ENCODE peak calls at places on chromosome 18, in ten cellular contexts. One of them, this sample, is unnamed. For H3K27me3, the result is how much of the 10 kb centered on the place peaks cover.

GRCh38 chr18:57352761-57353136 is 392 bp downstream of the ST8SIA3 start:
- DNase-seq in transverse colon: no peak
- DNase-seq in ascending aorta: no peak
- DNase-seq in neuronal stem cell: peak
- DNase-seq in foreskin keratinocyte: no peak
- DNase-seq in CD8-positive, alpha-beta memory T cell: no peak
- DNase-seq in IMR-90: no peak
- DNase-seq in HCT116: no peak
- DNase-seq in right lobe of liver: no peak
- DNase-seq in AG04450: no peak
- DNase-seq in this sample: no peak

GRCh38 chr18:45106331-45106774 is 425.7 kb downstream of the SETBP1 start:
- DNase-seq in transverse colon: peak
- DNase-seq in ascending aorta: no peak
- DNase-seq in neuronal stem cell: no peak
- DNase-seq in foreskin keratinocyte: no peak
- DNase-seq in CD8-positive, alpha-beta memory T cell: no peak
- DNase-seq in IMR-90: no peak
- DNase-seq in HCT116: no peak
- DNase-seq in right lobe of liver: no peak
- DNase-seq in AG04450: no peak
- DNase-seq in this sample: no peak

GRCh38 chr18:68034293-68034692 is 517.8 kb upstream of the DSEL start:
- DNase-seq in transverse colon: no peak
- DNase-seq in ascending aorta: no peak
- DNase-seq in neuronal stem cell: no peak
- DNase-seq in foreskin keratinocyte: no peak
- DNase-seq in CD8-positive, alpha-beta memory T cell: no peak
- DNase-seq in IMR-90: peak
- DNase-seq in HCT116: no peak
- DNase-seq in right lobe of liver: no peak
- DNase-seq in AG04450: no peak
- DNase-seq in this sample: no peak

GRCh38 chr18:55541571-55541970 is 46.4 kb downstream of the TCF4 start:
- DNase-seq in transverse colon: no peak
- DNase-seq in ascending aorta: no peak
- DNase-seq in neuronal stem cell: no peak
- DNase-seq in foreskin keratinocyte: no peak
- DNase-seq in CD8-positive, alpha-beta memory T cell: no peak
- DNase-seq in IMR-90: no peak
- DNase-seq in HCT116: no peak
- DNase-seq in right lobe of liver: no peak
- DNase-seq in AG04450: no peak
- DNase-seq in this sample: no peak

GRCh38 chr18:49727816-49728215 is 85.5 kb downstream of the ACAA2 start:
- DNase-seq in transverse colon: no peak
- DNase-seq in ascending aorta: no peak
- DNase-seq in neuronal stem cell: no peak
- DNase-seq in foreskin keratinocyte: no peak
- DNase-seq in CD8-positive, alpha-beta memory T cell: no peak
- DNase-seq in IMR-90: no peak
- DNase-seq in HCT116: no peak
- DNase-seq in right lobe of liver: no peak
- DNase-seq in AG04450: no peak
- DNase-seq in this sample: no peak

GRCh38 chr18:48977914-48978313 is 27.1 kb upstream of the SMAD7 start:
- DNase-seq in transverse colon: no peak
- DNase-seq in ascending aorta: no peak
- DNase-seq in neuronal stem cell: no peak
- DNase-seq in foreskin keratinocyte: no peak
- DNase-seq in CD8-positive, alpha-beta memory T cell: no peak
- DNase-seq in IMR-90: no peak
- DNase-seq in HCT116: no peak
- DNase-seq in right lobe of liver: no peak
- DNase-seq in AG04450: no peak
- DNase-seq in this sample: no peak

GRCh38 chr18:56884511-56884910 is 233.4 kb downstream of the WDR7 start:
- DNase-seq in transverse colon: no peak
- DNase-seq in ascending aorta: no peak
- DNase-seq in neuronal stem cell: no peak
- DNase-seq in foreskin keratinocyte: peak
- DNase-seq in CD8-positive, alpha-beta memory T cell: no peak
- DNase-seq in IMR-90: no peak
- DNase-seq in HCT116: no peak
- DNase-seq in right lobe of liver: no peak
- DNase-seq in AG04450: no peak
- DNase-seq in this sample: no peak

GRCh38 chr18:74895686-74896085 is 298.0 kb downstream of the ZNF407 start:
- DNase-seq in transverse colon: no peak
- DNase-seq in ascending aorta: no peak
- DNase-seq in neuronal stem cell: no peak
- DNase-seq in foreskin keratinocyte: peak
- DNase-seq in CD8-positive, alpha-beta memory T cell: no peak
- DNase-seq in IMR-90: peak
- DNase-seq in HCT116: peak
- DNase-seq in right lobe of liver: no peak
- DNase-seq in AG04450: no peak
- DNase-seq in this sample: no peak

GRCh38 chr18:45212186-45213039 is 402.9 kb upstream of the SLC14A2 start:
- DNase-seq in transverse colon: peak
- DNase-seq in ascending aorta: peak
- DNase-seq in neuronal stem cell: peak
- DNase-seq in foreskin keratinocyte: peak
- DNase-seq in CD8-positive, alpha-beta memory T cell: peak
- DNase-seq in IMR-90: peak
- DNase-seq in HCT116: peak
- DNase-seq in right lobe of liver: peak
- DNase-seq in AG04450: peak
- DNase-seq in this sample: no peak

GRCh38 chr18:74476154-74476553 is 19.0 kb upstream of the DIPK1C start:
- DNase-seq in transverse colon: no peak
- DNase-seq in ascending aorta: no peak
- DNase-seq in neuronal stem cell: no peak
- DNase-seq in foreskin keratinocyte: no peak
- DNase-seq in CD8-positive, alpha-beta memory T cell: no peak
- DNase-seq in IMR-90: peak
- DNase-seq in HCT116: no peak
- DNase-seq in right lobe of liver: no peak
- DNase-seq in AG04450: no peak
- DNase-seq in this sample: no peak

GRCh38 chr18:57915848-57916596 is 112.9 kb upstream of the ATP8B1 start:
- DNase-seq in transverse colon: peak
- DNase-seq in ascending aorta: no peak
- DNase-seq in neuronal stem cell: peak
- DNase-seq in foreskin keratinocyte: no peak
- DNase-seq in CD8-positive, alpha-beta memory T cell: no peak
- DNase-seq in IMR-90: peak
- DNase-seq in HCT116: no peak
- DNase-seq in right lobe of liver: no peak
- DNase-seq in AG04450: no peak
- DNase-seq in this sample: no peak

GRCh38 chr18:49020621-49021021 is 69.9 kb upstream of the SMAD7 start:
- DNase-seq in transverse colon: peak
- DNase-seq in ascending aorta: no peak
- DNase-seq in neuronal stem cell: no peak
- DNase-seq in foreskin keratinocyte: peak
- DNase-seq in CD8-positive, alpha-beta memory T cell: no peak
- DNase-seq in IMR-90: peak
- DNase-seq in HCT116: no peak
- DNase-seq in right lobe of liver: no peak
- DNase-seq in AG04450: no peak
- DNase-seq in this sample: no peak

GRCh38 chr18:74196220-74197119 is 48.1 kb downstream of the TIMM21 start:
- DNase-seq in transverse colon: peak
- DNase-seq in ascending aorta: peak
- DNase-seq in neuronal stem cell: peak
- DNase-seq in foreskin keratinocyte: peak
- DNase-seq in CD8-positive, alpha-beta memory T cell: peak
- DNase-seq in IMR-90: peak
- DNase-seq in HCT116: peak
- DNase-seq in right lobe of liver: no peak
- DNase-seq in AG04450: peak
- DNase-seq in this sample: no peak

GRCh38 chr18:37385846-37386435 is 179.7 kb downstream of the CELF4 start:
- DNase-seq in transverse colon: no peak
- DNase-seq in ascending aorta: no peak
- DNase-seq in neuronal stem cell: peak
- DNase-seq in foreskin keratinocyte: no peak
- DNase-seq in CD8-positive, alpha-beta memory T cell: peak
- DNase-seq in IMR-90: peak
- DNase-seq in HCT116: peak
- DNase-seq in right lobe of liver: no peak
- DNase-seq in AG04450: no peak
- DNase-seq in this sample: no peak

GRCh38 chr18:51943281-51943680 is 396.7 kb upstream of the DCC start:
- DNase-seq in transverse colon: no peak
- DNase-seq in ascending aorta: no peak
- DNase-seq in neuronal stem cell: no peak
- DNase-seq in foreskin keratinocyte: no peak
- DNase-seq in CD8-positive, alpha-beta memory T cell: no peak
- DNase-seq in IMR-90: no peak
- DNase-seq in HCT116: no peak
- DNase-seq in right lobe of liver: no peak
- DNase-seq in AG04450: no peak
- DNase-seq in this sample: no peak

GRCh38 chr18:2847341-2848144 is 737 bp downstream of the EMILIN2 start:
- DNase-seq in transverse colon: no peak
- DNase-seq in ascending aorta: peak
- DNase-seq in neuronal stem cell: peak
- DNase-seq in foreskin keratinocyte: peak
- DNase-seq in CD8-positive, alpha-beta memory T cell: no peak
- DNase-seq in IMR-90: no peak
- DNase-seq in HCT116: no peak
- DNase-seq in right lobe of liver: peak
- DNase-seq in AG04450: no peak
- DNase-seq in this sample: no peak

GRCh38 chr18:2846638-2847340 is at the start of gene EMILIN2:
- DNase-seq in transverse colon: peak
- DNase-seq in ascending aorta: peak
- DNase-seq in neuronal stem cell: peak
- DNase-seq in foreskin keratinocyte: peak
- DNase-seq in CD8-positive, alpha-beta memory T cell: peak
- DNase-seq in IMR-90: peak
- DNase-seq in HCT116: no peak
- DNase-seq in right lobe of liver: peak
- DNase-seq in AG04450: no peak
- DNase-seq in this sample: peak

GRCh38 chr18:2846241-2846637 is 567 bp upstream of the EMILIN2 start:
- DNase-seq in transverse colon: no peak
- DNase-seq in ascending aorta: no peak
- DNase-seq in neuronal stem cell: peak
- DNase-seq in foreskin keratinocyte: peak
- DNase-seq in CD8-positive, alpha-beta memory T cell: no peak
- DNase-seq in IMR-90: peak
- DNase-seq in HCT116: no peak
- DNase-seq in right lobe of liver: no peak
- DNase-seq in AG04450: no peak
- DNase-seq in this sample: no peak

GRCh38 chr18:2843161-2843560 is 3.6 kb upstream of the EMILIN2 start:
- DNase-seq in transverse colon: peak
- DNase-seq in ascending aorta: no peak
- DNase-seq in neuronal stem cell: no peak
- DNase-seq in foreskin keratinocyte: no peak
- DNase-seq in CD8-positive, alpha-beta memory T cell: no peak
- DNase-seq in IMR-90: no peak
- DNase-seq in HCT116: no peak
- DNase-seq in right lobe of liver: peak
- DNase-seq in AG04450: no peak
- DNase-seq in this sample: no peak

GRCh38 chr18:2845175-2845574 is 1.6 kb upstream of the EMILIN2 start:
- DNase-seq in transverse colon: no peak
- DNase-seq in ascending aorta: no peak
- DNase-seq in neuronal stem cell: no peak
- DNase-seq in foreskin keratinocyte: no peak
- DNase-seq in CD8-positive, alpha-beta memory T cell: no peak
- DNase-seq in IMR-90: no peak
- DNase-seq in HCT116: no peak
- DNase-seq in right lobe of liver: no peak
- DNase-seq in AG04450: no peak
- DNase-seq in this sample: no peak
- H3K27me3 ChIP-seq in transverse colon: half or more
- H3K27me3 ChIP-seq in ascending aorta: under half
- H3K27me3 ChIP-seq in neuronal stem cell: under half
- H3K27me3 ChIP-seq in foreskin keratinocyte: half or more
- H3K27me3 ChIP-seq in CD8-positive, alpha-beta memory T cell: under half
- H3K27me3 ChIP-seq in IMR-90: half or more
- H3K27me3 ChIP-seq in HCT116: under half
- H3K27me3 ChIP-seq in right lobe of liver: under half
- H3K27me3 ChIP-seq in AG04450: half or more
- H3K27me3 ChIP-seq in this sample: under half

GRCh38 chr18:525066-525797 is 24.7 kb upstream of the COLEC12 start:
- DNase-seq in transverse colon: no peak
- DNase-seq in ascending aorta: no peak
- DNase-seq in neuronal stem cell: no peak
- DNase-seq in foreskin keratinocyte: peak
- DNase-seq in CD8-positive, alpha-beta memory T cell: no peak
- DNase-seq in IMR-90: peak
- DNase-seq in HCT116: no peak
- DNase-seq in right lobe of liver: no peak
- DNase-seq in AG04450: peak
- DNase-seq in this sample: no peak
- H3K27ac ChIP-seq in transverse colon: no peak
- H3K27ac ChIP-seq in ascending aorta: no peak
- H3K27ac ChIP-seq in neuronal stem cell: no peak
- H3K27ac ChIP-seq in foreskin keratinocyte: no peak
- H3K27ac ChIP-seq in CD8-positive, alpha-beta memory T cell: no peak
- H3K27ac ChIP-seq in IMR-90: no peak
- H3K27ac ChIP-seq in HCT116: no peak
- H3K27ac ChIP-seq in right lobe of liver: no peak
- H3K27ac ChIP-seq in AG04450: peak
- H3K27ac ChIP-seq in this sample: no peak

DNA sequence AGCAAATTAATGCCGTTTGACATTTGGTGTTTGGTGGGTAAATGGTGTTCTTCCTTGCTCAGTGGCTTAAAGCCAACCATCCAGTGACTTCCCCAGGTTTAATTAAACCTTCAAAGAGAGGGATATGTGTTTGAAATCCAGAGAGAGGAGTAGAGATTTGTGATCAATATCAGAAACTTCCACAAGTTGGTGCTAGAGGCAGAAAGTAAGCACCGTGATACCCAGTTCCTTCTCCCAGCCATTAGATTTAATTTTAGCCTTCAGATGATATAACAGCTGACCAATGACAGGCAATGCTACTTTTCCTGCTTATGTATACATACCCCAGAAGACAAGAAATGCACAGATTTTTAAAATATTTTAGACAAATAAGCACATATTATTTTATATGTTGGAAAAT is 398.5 kb downstream of the CDH2 start:
- DNase-seq in transverse colon: no peak
- DNase-seq in ascending aorta: no peak
- DNase-seq in neuronal stem cell: no peak
- DNase-seq in foreskin keratinocyte: peak
- DNase-seq in CD8-positive, alpha-beta memory T cell: no peak
- DNase-seq in IMR-90: peak
- DNase-seq in HCT116: no peak
- DNase-seq in right lobe of liver: no peak
- DNase-seq in AG04450: no peak
- DNase-seq in this sample: no peak
- H3K27me3 ChIP-seq in transverse colon: under half
- H3K27me3 ChIP-seq in ascending aorta: under half
- H3K27me3 ChIP-seq in neuronal stem cell: under half
- H3K27me3 ChIP-seq in foreskin keratinocyte: under half
- H3K27me3 ChIP-seq in CD8-positive, alpha-beta memory T cell: under half
- H3K27me3 ChIP-seq in IMR-90: under half
- H3K27me3 ChIP-seq in HCT116: under half
- H3K27me3 ChIP-seq in right lobe of liver: under half
- H3K27me3 ChIP-seq in AG04450: under half
- H3K27me3 ChIP-seq in this sample: under half

GRCh38 chr18:76371301-76371700 is 123.7 kb downstream of the ZNF516 start:
- DNase-seq in transverse colon: no peak
- DNase-seq in ascending aorta: no peak
- DNase-seq in neuronal stem cell: no peak
- DNase-seq in foreskin keratinocyte: no peak
- DNase-seq in CD8-positive, alpha-beta memory T cell: no peak
- DNase-seq in IMR-90: no peak
- DNase-seq in HCT116: no peak
- DNase-seq in right lobe of liver: no peak
- DNase-seq in AG04450: no peak
- DNase-seq in this sample: no peak
- H3K27ac ChIP-seq in transverse colon: no peak
- H3K27ac ChIP-seq in ascending aorta: no peak
- H3K27ac ChIP-seq in neuronal stem cell: no peak
- H3K27ac ChIP-seq in foreskin keratinocyte: no peak
- H3K27ac ChIP-seq in CD8-positive, alpha-beta memory T cell: no peak
- H3K27ac ChIP-seq in IMR-90: no peak
- H3K27ac ChIP-seq in HCT116: no peak
- H3K27ac ChIP-seq in right lobe of liver: no peak
- H3K27ac ChIP-seq in AG04450: no peak
- H3K27ac ChIP-seq in this sample: no peak

This sample was measured in esophagus muscularis mucosa.